ENCODE peak calls at places on chromosomes 3 and 15, in nine cellular contexts. P is IMR-90; Q is dorsolateral prefrontal cortex; L is lower lobe of right lung; U is CD8-positive, alpha-beta memory T cell; D is thyroid gland; Z is prostate gland; X is caudate nucleus; B is mesendoderm. C is an unnamed sample.

GRCh38 chr3:79052054-79052681 is 715.6 kb downstream of the ROBO1 start:
- DNase-seq in U (no peak), P (no peak), D (no peak), Z (no peak), Q (no peak), L (no peak), X (no peak), B (peak; percentile 62), C (no peak)

GRCh38 chr3:23438657-23439056 is 235.5 kb downstream of the UBE2E2 start:
- DNase-seq in P (no peak), Q (no peak), B (no peak), U (no peak), D (no peak), Z (no peak), L (no peak), X (no peak), C (no peak)

GRCh38 chr3:75101329-75102147 is 487.1 kb upstream of the CNTN3 start:
- DNase-seq in X (no peak), P (no peak), B (peak; percentile 71), D (no peak), Q (no peak), Z (no peak), L (no peak), U (no peak), C (no peak)

GRCh38 chr15:85652457-85652856 is 142.3 kb downstream of the KLHL25 start:
- DNase-seq in P (no peak), L (no peak), D (no peak), X (no peak), U (no peak), Z (no peak), Q (no peak), B (no peak), C (no peak)

GRCh38 chr3:38723569-38724391 is 74.3 kb upstream of the SCN5A start:
- DNase-seq in P (no peak), U (no peak), Z (no peak), L (no peak), D (no peak), X (no peak), Q (no peak), B (peak; percentile 31), C (no peak)

GRCh38 chr15:82804575-82804949 is 1.3 kb downstream of the FSD2 start:
- DNase-seq in U (no peak), L (no peak), B (no peak), D (no peak), Q (no peak), X (no peak), Z (peak; percentile 44), P (no peak), C (peak; percentile 17)

GRCh38 chr3:12780776-12781175 is 15.7 kb upstream of the CAND2 start:
- DNase-seq in Z (no peak), Q (no peak), L (no peak), P (peak; percentile 77), B (no peak), U (no peak), X (no peak), D (no peak), C (no peak)

GRCh38 chr3:21979706-21980105 is 228.7 kb upstream of the ZNF385D start:
- DNase-seq in X (no peak), U (no peak), Z (no peak), P (peak; percentile 60), L (no peak), D (no peak), B (no peak), Q (no peak), C (peak; percentile 79)

GRCh38 chr3:13689373-13690265 is 140.7 kb downstream of the FBLN2 start:
- DNase-seq in Q (no peak), U (no peak), X (no peak), D (no peak), Z (no peak), P (no peak), B (no peak), L (no peak), C (no peak)

GRCh38 chr15:29003446-29004233 is 117.9 kb downstream of the APBA2 start:
- DNase-seq in D (no peak), Q (no peak), P (peak; percentile 16), B (no peak), L (no peak), X (no peak), Z (no peak), U (no peak), C (no peak)

GRCh38 chr15:93243573-93243972 is 154.6 kb upstream of the RGMA start:
- DNase-seq in U (no peak), X (no peak), P (no peak), Z (no peak), B (no peak), L (no peak), D (no peak), Q (no peak), C (no peak)

GRCh38 chr3:55491296-55491816 is 4.2 kb upstream of the WNT5A start:
- DNase-seq in B (no peak), Z (peak; percentile 50), P (peak; percentile 92), D (no peak), L (no peak), X (no peak), Q (no peak), U (no peak), C (peak; percentile 97)

GRCh38 chr15:65246939-65247338 is 35.7 kb upstream of the CILP start:
- DNase-seq in B (no peak), L (no peak), X (no peak), P (no peak), Q (no peak), U (no peak), Z (no peak), D (no peak), C (no peak)
- H3K27ac ChIP-seq in B (no peak overlapping the region), L (no peak overlapping the region), X (no peak overlapping the region), P (no peak overlapping the region), Q (no peak overlapping the region), U (no peak overlapping the region), Z (no peak overlapping the region), D (no peak overlapping the region), C (no peak overlapping the region)

DNA sequence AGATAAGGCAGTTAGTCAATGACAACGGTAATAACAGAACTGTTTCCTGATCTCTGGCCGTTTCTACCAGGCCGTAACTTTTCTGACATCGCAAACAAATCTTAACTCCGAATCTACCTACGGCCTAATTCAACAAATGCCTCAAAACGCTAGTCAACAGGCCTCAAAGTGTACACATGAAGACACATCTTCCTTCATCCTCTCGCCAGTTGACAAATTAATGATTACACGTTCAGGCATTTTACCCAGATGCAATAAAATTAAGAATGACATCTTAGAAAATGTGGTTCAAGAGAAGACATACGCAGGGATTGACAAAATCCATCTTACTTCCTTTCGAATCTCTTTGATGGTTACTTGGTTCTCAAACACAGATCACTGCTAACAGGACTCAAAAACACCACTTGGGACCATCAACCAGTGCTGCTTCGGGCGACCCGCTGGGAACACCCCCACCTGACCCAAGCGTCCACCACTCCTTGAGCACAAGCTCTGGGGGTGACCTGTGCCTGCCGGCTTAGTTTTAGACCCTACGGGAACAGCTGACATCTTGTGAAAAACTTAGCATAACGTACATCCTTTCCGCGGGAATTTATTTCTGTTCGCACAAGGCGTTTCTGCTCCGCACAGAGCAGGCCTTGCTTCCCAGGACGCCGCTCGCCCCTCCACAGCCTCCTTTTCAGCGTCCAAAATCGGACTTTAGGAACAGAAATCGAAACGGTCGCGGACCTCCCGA is 1.3 kb downstream of the SFMBT1 start:
- DNase-seq in P (peak; percentile 40), B (peak; percentile 34), U (no peak), L (peak; percentile 50), Q (no peak), Z (peak; percentile 7), X (peak; percentile 41), D (peak; percentile 39), C (peak; percentile 50)
- H3K27ac ChIP-seq in P (peak overlapping the region; percentile 20), B (no peak overlapping the region), U (peak overlapping the region; percentile 66), L (peak overlapping the region; percentile 90), Q (peak overlapping the region; percentile 94), Z (peak overlapping the region; percentile 79), X (peak overlapping the region; percentile 74), D (peak overlapping the region; percentile 76), C (peak overlapping the region; percentile 62)

GRCh38 chr3:10745392-10745791 is 70.6 kb upstream of the SLC6A11 start:
- DNase-seq in Z (no peak), L (no peak), D (no peak), X (no peak), B (no peak), Q (no peak), P (no peak), U (no peak), C (no peak)

GRCh38 chr3:10747341-10747740 is 68.7 kb upstream of the SLC6A11 start:
- DNase-seq in U (no peak), B (no peak), X (no peak), Q (no peak), D (no peak), Z (no peak), L (no peak), P (no peak), C (no peak)

GRCh38 chr3:10748040-10748439 is 68.0 kb upstream of the SLC6A11 start:
- DNase-seq in P (no peak), Q (no peak), D (no peak), B (no peak), Z (no peak), L (no peak), U (no peak), X (no peak), C (no peak)

GRCh38 chr3:10746001-10746400 is 70.0 kb upstream of the SLC6A11 start:
- DNase-seq in U (no peak), B (no peak), L (no peak), P (no peak), Z (no peak), Q (no peak), X (no peak), D (no peak), C (no peak)

GRCh38 chr3:10746684-10747083 is 69.3 kb upstream of the SLC6A11 start:
- DNase-seq in D (no peak), Z (no peak), P (no peak), U (no peak), B (no peak), L (no peak), Q (no peak), X (no peak), C (no peak)
- H3K27ac ChIP-seq in D (no peak overlapping the region), Z (no peak overlapping the region), P (no peak overlapping the region), U (no peak overlapping the region), B (no peak overlapping the region), L (no peak overlapping the region), Q (no peak overlapping the region), X (no peak overlapping the region), C (no peak overlapping the region)

GRCh38 chr3:69199942-69200341 is 77.5 kb upstream of the LMOD3 start:
- DNase-seq in D (no peak), Z (no peak), B (no peak), P (no peak), L (no peak), X (no peak), U (no peak), Q (no peak), C (no peak)

GRCh38 chr3:69201658-69202057 is 79.3 kb upstream of the LMOD3 start:
- DNase-seq in D (no peak), Z (peak; percentile 23), L (no peak), B (no peak), P (no peak), U (no peak), Q (no peak), X (no peak), C (no peak)

GRCh38 chr3:69197922-69198540 is 75.6 kb upstream of the LMOD3 start:
- DNase-seq in D (no peak), Z (no peak), B (no peak), L (no peak), P (no peak), X (no peak), Q (no peak), U (peak; percentile 37), C (no peak)

GRCh38 chr3:69197455-69197854 is 75.1 kb upstream of the LMOD3 start:
- DNase-seq in U (no peak), P (no peak), Z (no peak), Q (no peak), L (no peak), B (peak; percentile 25), X (no peak), D (no peak), C (no peak)

GRCh38 chr3:69200384-69201068 is 78.1 kb upstream of the LMOD3 start:
- DNase-seq in P (peak; percentile 19), B (peak; percentile 62), L (no peak), Z (peak; percentile 79), Q (no peak), D (no peak), U (no peak), X (peak; percentile 38), C (peak; percentile 65)
- H3K27ac ChIP-seq in P (no peak overlapping the region), B (no peak overlapping the region), L (peak overlapping the region; percentile 66), Z (peak overlapping the region; percentile 76), Q (no peak overlapping the region), D (peak overlapping the region; percentile 73), U (peak overlapping the region; percentile 13), X (peak overlapping the region; percentile 46), C (no peak overlapping the region)

C was measured in fibroblast of lung.